ENCODE peak calls at places on chromosomes 16 and 17, in four cellular contexts. O is IMR-90, Y is K562, X is endothelial cell of umbilical vein. J is an unnamed sample. For H3K9me1, the result is how much of the 10 kb centered on the place peaks cover.

GRCh38 chr17:34651267-34651955 is 72.0 kb downstream of the TMEM132E start:
- DNase-seq in O (no peak), Y (peak), X (no peak), J (no peak)

GRCh38 chr16:67025151-67025550 is 3.8 kb upstream of the CBFB start:
- DNase-seq in O (no peak), Y (no peak), X (no peak), J (no peak)

GRCh38 chr16:48546774-48547173 is 63.2 kb downstream of the N4BP1 start:
- DNase-seq in O (no peak), Y (no peak), X (no peak), J (no peak)

GRCh38 chr17:29219378-29220047 is 27.1 kb upstream of the CRYBA1 start:
- DNase-seq in O (peak), Y (peak), X (peak), J (no peak)

GRCh38 chr16:14050297-14051027 is 20.7 kb upstream of the MRTFB start:
- DNase-seq in O (peak), Y (no peak), X (peak), J (no peak)

GRCh38 chr17:35257080-35257701 is 14.3 kb downstream of the SLFN5 start:
- DNase-seq in O (peak), Y (no peak), X (peak), J (no peak)

GRCh38 chr16:3702082-3702481 is 15.2 kb downstream of the TRAP1 start:
- DNase-seq in O (no peak), Y (no peak), X (no peak), J (no peak)

GRCh38 chr17:16423226-16423872 is 8.0 kb downstream of the TRPV2 start:
- DNase-seq in O (no peak), Y (no peak), X (no peak), J (no peak)

GRCh38 chr16:28985611-28986041 is 774 bp downstream of the LAT start:
- DNase-seq in O (no peak), Y (no peak), X (no peak), J (no peak)

GRCh38 chr17:7237761-7238417 is 1.4 kb downstream of the PHF23 start:
- DNase-seq in O (peak), Y (peak), X (peak), J (no peak)

GRCh38 chr17:47301161-47301560 is 22.6 kb upstream of the EFCAB13 start:
- DNase-seq in O (no peak), Y (no peak), X (no peak), J (no peak)

GRCh38 chr17:32907583-32907982 is 20.4 kb upstream of the TMEM98 start:
- DNase-seq in O (no peak), Y (no peak), X (no peak), J (no peak)

GRCh38 chr17:4505187-4505586 is 6.5 kb downstream of the SPNS2 start:
- DNase-seq in O (no peak), Y (no peak), X (no peak), J (no peak)

GRCh38 chr16:89358030-89359005 is 132.0 kb downstream of the ANKRD11 start:
- DNase-seq in O (no peak), Y (no peak), X (no peak), J (no peak)

GRCh38 chr17:13002761-13003453 is 14.9 kb downstream of the ELAC2 start:
- DNase-seq in O (peak), Y (peak), X (peak), J (no peak)

GRCh38 chr16:47712276-47713224 is 251.4 kb downstream of the PHKB start:
- DNase-seq in O (no peak), Y (no peak), X (no peak), J (no peak)

GRCh38 chr17:17402558-17402957 is 74.2 kb upstream of the MED9 start:
- DNase-seq in O (peak), Y (no peak), X (no peak), J (no peak)

GRCh38 chr17:46818319-46818928 is at the start of gene WNT3:
- DNase-seq in O (no peak), Y (peak), X (no peak), J (no peak)

GRCh38 chr17:33778505-33779398 is 476.3 kb upstream of the CCL2 start:
- DNase-seq in O (peak), Y (peak), X (peak), J (peak)

GRCh38 chr17:27778193-27778592 is 22.1 kb downstream of the NOS2 start:
- DNase-seq in O (peak), Y (no peak), X (no peak), J (peak)

GRCh38 chr17:3773511-3773910 is 27.5 kb downstream of the ITGAE start:
- DNase-seq in O (peak), Y (no peak), X (no peak), J (no peak)

GRCh38 chr16:56311208-56312027 is 113.9 kb downstream of the AMFR start:
- DNase-seq in O (no peak), Y (no peak), X (no peak), J (no peak)

GRCh38 chr17:6105608-6106007 is 35.4 kb downstream of the WSCD1 start:
- DNase-seq in O (no peak), Y (no peak), X (no peak), J (no peak)

GRCh38 chr17:29584452-29585079 is 4.9 kb downstream of the GIT1 start:
- DNase-seq in O (no peak), Y (no peak), X (no peak), J (no peak)

GRCh38 chr16:88570691-88571092 is 489 bp downstream of the ZC3H18 start:
- DNase-seq in O (no peak), Y (peak), X (peak), J (no peak)

GRCh38 chr16:30976486-30976885 is 8.5 kb upstream of the HSD3B7 start:
- DNase-seq in O (no peak), Y (no peak), X (no peak), J (no peak)

DNA sequence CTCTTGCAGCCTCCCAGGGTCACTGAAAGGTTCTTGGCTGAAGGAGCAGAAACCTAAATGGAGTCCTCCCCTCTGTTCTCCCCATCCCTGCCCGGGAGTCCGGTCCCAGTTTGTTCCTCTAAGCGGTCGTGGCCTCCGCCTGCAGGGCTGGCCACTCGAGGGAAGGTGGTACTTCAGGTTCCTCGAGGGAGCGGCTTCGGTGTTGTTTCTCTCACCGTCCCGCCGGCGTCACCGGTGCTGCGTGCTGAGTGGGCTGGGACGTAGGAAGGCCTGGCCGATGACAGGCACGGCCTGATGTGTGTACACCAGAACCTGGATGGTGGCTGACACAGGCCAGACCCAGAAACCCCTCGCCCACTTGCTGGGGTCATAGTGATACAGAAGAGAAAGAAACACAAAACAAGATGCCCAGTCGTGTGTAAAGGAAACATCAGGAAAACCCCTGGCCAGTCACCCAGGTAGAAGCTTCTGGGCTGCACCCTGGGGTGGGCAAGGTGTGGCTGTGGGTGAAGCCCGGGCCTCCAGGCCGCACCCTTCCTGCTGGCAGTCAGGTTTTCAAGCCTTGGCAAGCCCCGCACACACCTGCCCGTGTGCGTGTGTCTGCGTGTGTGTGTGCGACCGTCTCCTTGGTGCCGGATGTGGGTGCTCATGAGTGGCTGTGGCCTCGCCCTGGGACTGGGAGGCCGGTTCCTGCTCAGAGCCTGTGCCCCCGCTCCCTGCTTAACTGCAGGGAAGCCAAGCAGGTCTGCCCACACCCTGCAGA is 52.0 kb downstream of the BAIAP2 start:
- DNase-seq in O (no peak), Y (no peak), X (no peak), J (peak)
- H3K9me1 ChIP-seq in O (under half), Y (under half), X (under half), J (under half)

GRCh38 chr17:81888105-81888987 is 3.0 kb downstream of the ALYREF start:
- DNase-seq in O (no peak), Y (no peak), X (no peak), J (no peak)

GRCh38 chr17:81890447-81891302 is 711 bp downstream of the ALYREF start:
- DNase-seq in O (no peak), Y (peak), X (peak), J (no peak)

GRCh38 chr17:81889602-81890001 is 1.8 kb downstream of the ALYREF start:
- DNase-seq in O (no peak), Y (no peak), X (no peak), J (no peak)

GRCh38 chr17:81888988-81889595 is 2.3 kb downstream of the ALYREF start:
- DNase-seq in O (no peak), Y (no peak), X (no peak), J (no peak)

DNA sequence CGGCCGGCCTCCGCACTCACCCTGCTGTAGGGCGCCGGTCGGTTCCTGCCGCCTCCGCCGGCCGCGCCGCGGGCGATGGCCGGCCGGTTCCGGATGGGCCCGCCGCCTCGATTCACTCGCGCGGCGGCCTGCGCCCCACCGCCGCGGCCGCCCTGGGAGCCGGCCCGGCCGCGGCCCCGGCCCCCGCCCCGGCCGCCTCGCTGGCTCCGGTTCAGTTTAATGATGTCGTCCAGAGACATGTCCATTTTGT is 158 bp downstream of the ALYREF start:
- DNase-seq in O (no peak), Y (no peak), X (no peak), J (no peak)
- H3K9ac ChIP-seq in O (no peak), Y (peak), X (peak), J (peak)

GRCh38 chr16:86205521-86206245 is 304.6 kb upstream of the FOXF1 start:
- DNase-seq in O (no peak), Y (no peak), X (no peak), J (no peak)
- H3K9me1 ChIP-seq in O (under half), Y (under half), X (under half), J (under half)

DNA sequence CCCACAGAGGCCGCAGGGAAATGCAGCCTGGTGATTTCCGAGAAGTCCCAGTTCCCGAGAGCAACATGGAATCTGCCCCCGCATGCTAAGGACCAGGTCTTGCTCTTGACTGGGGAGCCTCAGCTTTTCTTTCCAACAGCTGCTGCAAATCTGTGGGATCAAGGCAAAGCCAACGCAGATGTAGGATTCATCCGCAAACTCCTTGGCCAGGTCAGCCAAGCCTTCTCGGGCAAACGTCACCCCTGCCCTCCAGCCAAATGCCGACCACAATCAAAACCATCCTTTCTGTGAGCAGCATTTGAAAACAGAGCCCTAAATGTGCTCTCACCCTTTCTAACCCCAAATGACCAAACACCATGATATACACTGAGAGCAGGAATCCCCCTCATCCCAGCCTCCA is 54.0 kb downstream of the MRM3 start:
- DNase-seq in O (no peak), Y (no peak), X (no peak), J (no peak)
- H3K9ac ChIP-seq in O (no peak), Y (no peak), X (no peak), J (no peak)

GRCh38 chr17:42844271-42844670 is at the start of gene AOC2:
- DNase-seq in O (no peak), Y (no peak), X (no peak), J (no peak)
- H3K9me1 ChIP-seq in O (under half), Y (under half), X (under half), J (under half)

GRCh38 chr16:25111403-25112166 is at the start of gene LCMT1:
- DNase-seq in O (peak), Y (peak), X (peak), J (peak)
- H3K9ac ChIP-seq in O (peak), Y (peak), X (peak), J (peak)

GRCh38 chr17:45227101-45227591 is 5.5 kb downstream of the FMNL1 start:
- DNase-seq in O (no peak), Y (no peak), X (no peak), J (no peak)
- H3K9me1 ChIP-seq in O (under half), Y (under half), X (under half), J (under half)

GRCh38 chr17:77772461-77772897 is 186.0 kb upstream of the TNRC6C start:
- DNase-seq in O (peak), Y (peak), X (peak), J (no peak)
- H3K9ac ChIP-seq in O (no peak), Y (no peak), X (no peak), J (no peak)